ENCODE peak calls at places on chromosome 1, in five cellular contexts. J is SK-N-SH, S is fibroblast of the aortic adventitia, Q is NB4, Y is amniotic stem cell. Z is an unnamed sample.

GRCh38 chr1:196594700-196595099 is 13.5 kb downstream of the KCNT2 start:
- DNase-seq in J (no peak), S (no peak), Q (no peak), Y (no peak), Z (no peak)

GRCh38 chr1:17561252-17561558 is 21.7 kb downstream of the ARHGEF10L start:
- DNase-seq in J (no peak), S (no peak), Q (no peak), Y (no peak), Z (no peak)

GRCh38 chr1:206588492-206588891 is 23.8 kb downstream of the EIF2D start:
- DNase-seq in J (no peak), S (no peak), Q (no peak), Y (no peak), Z (no peak)

GRCh38 chr1:115648717-115649691 is 7.2 kb downstream of the VANGL1 start:
- DNase-seq in J (no peak), S (no peak), Q (no peak), Y (no peak), Z (no peak)

GRCh38 chr1:203287109-203287893 is 18.0 kb upstream of the BTG2 start:
- DNase-seq in J (no peak), S (no peak), Q (peak), Y (no peak), Z (no peak)

GRCh38 chr1:223214272-223214807 is 71.3 kb upstream of the TLR5 start:
- DNase-seq in J (no peak), S (no peak), Q (no peak), Y (no peak), Z (no peak)

GRCh38 chr1:227234998-227235405 is 83.3 kb downstream of the CDC42BPA start:
- DNase-seq in J (peak), S (peak), Q (peak), Y (no peak), Z (peak)

GRCh38 chr1:167631987-167632680 is 2.1 kb downstream of the RCSD1 start:
- DNase-seq in J (no peak), S (no peak), Q (peak), Y (no peak), Z (no peak)

GRCh38 chr1:5920201-5920600 is 72.0 kb downstream of the NPHP4 start:
- DNase-seq in J (no peak), S (no peak), Q (no peak), Y (no peak), Z (no peak)

GRCh38 chr1:147167361-147167760 is 4.9 kb downstream of the PRKAB2 start:
- DNase-seq in J (no peak), S (peak), Q (no peak), Y (peak), Z (peak)

GRCh38 chr1:20150969-20151368 is 11.8 kb downstream of the PLA2G2F start:
- DNase-seq in J (no peak), S (no peak), Q (no peak), Y (no peak), Z (no peak)

GRCh38 chr1:30110826-30111225 is 612.6 kb downstream of the MATN1 start:
- DNase-seq in J (no peak), S (no peak), Q (no peak), Y (no peak), Z (no peak)

GRCh38 chr1:218030846-218031245 is 254.2 kb upstream of the RRP15 start:
- DNase-seq in J (no peak), S (no peak), Q (no peak), Y (no peak), Z (no peak)

GRCh38 chr1:111723871-111724270 is 15.3 kb downstream of the INKA2 start:
- DNase-seq in J (no peak), S (no peak), Q (no peak), Y (no peak), Z (no peak)

GRCh38 chr1:41900611-41901444 is 17.9 kb downstream of the HIVEP3 start:
- DNase-seq in J (no peak), S (peak), Q (no peak), Y (no peak), Z (no peak)

GRCh38 chr1:195664628-195665027 is 943.6 kb downstream of the KCNT2 start:
- DNase-seq in J (no peak), S (peak), Q (peak), Y (no peak), Z (no peak)

GRCh38 chr1:153679337-153680119 is 1.0 kb downstream of the NPR1 start:
- DNase-seq in J (peak), S (no peak), Q (no peak), Y (no peak), Z (no peak)

GRCh38 chr1:161872506-161872905 is 106.4 kb downstream of the ATF6 start:
- DNase-seq in J (no peak), S (no peak), Q (no peak), Y (no peak), Z (no peak)